ENCODE peak calls at places on chromosomes 1 and 21, in five cellular contexts. One of them, this sample, is unnamed.

GRCh38 chr21:27649323-27649722 is 682.4 kb upstream of the ADAMTS5 start:
- DNase-seq in CD4-positive, alpha-beta memory T cell: no peak
- DNase-seq in CD8-positive, alpha-beta T cell: no peak
- DNase-seq in uterus: no peak
- DNase-seq in ovary: no peak
- DNase-seq in this sample: no peak

GRCh38 chr1:27966402-27967105 is 6.8 kb downstream of the XKR8 start:
- DNase-seq in CD4-positive, alpha-beta memory T cell: no peak
- DNase-seq in CD8-positive, alpha-beta T cell: no peak
- DNase-seq in uterus: no peak
- DNase-seq in ovary: no peak
- DNase-seq in this sample: no peak

GRCh38 chr1:179230721-179231120 is 1.2 kb upstream of the ABL2 start:
- DNase-seq in CD4-positive, alpha-beta memory T cell: no peak
- DNase-seq in CD8-positive, alpha-beta T cell: no peak
- DNase-seq in uterus: no peak
- DNase-seq in ovary: no peak
- DNase-seq in this sample: peak; percentile 48

GRCh38 chr1:5423109-5423508 is 569.1 kb downstream of the NPHP4 start:
- DNase-seq in CD4-positive, alpha-beta memory T cell: peak; percentile 32
- DNase-seq in CD8-positive, alpha-beta T cell: peak; percentile 21
- DNase-seq in uterus: no peak
- DNase-seq in ovary: no peak
- DNase-seq in this sample: no peak

GRCh38 chr1:234658143-234658542 is 48.2 kb upstream of the IRF2BP2 start:
- DNase-seq in CD4-positive, alpha-beta memory T cell: no peak
- DNase-seq in CD8-positive, alpha-beta T cell: no peak
- DNase-seq in uterus: no peak
- DNase-seq in ovary: no peak
- DNase-seq in this sample: peak; percentile 51

GRCh38 chr21:31922881-31923280 is 50.1 kb downstream of the HUNK start:
- DNase-seq in CD4-positive, alpha-beta memory T cell: no peak
- DNase-seq in CD8-positive, alpha-beta T cell: no peak
- DNase-seq in uterus: no peak
- DNase-seq in ovary: no peak
- DNase-seq in this sample: no peak

GRCh38 chr1:65769621-65770020 is 23.1 kb upstream of the PDE4B start:
- DNase-seq in CD4-positive, alpha-beta memory T cell: no peak
- DNase-seq in CD8-positive, alpha-beta T cell: no peak
- DNase-seq in uterus: no peak
- DNase-seq in ovary: no peak
- DNase-seq in this sample: no peak

GRCh38 chr1:8987881-8988617 is 38.2 kb downstream of the SLC2A7 start:
- DNase-seq in CD4-positive, alpha-beta memory T cell: peak; percentile 50
- DNase-seq in CD8-positive, alpha-beta T cell: peak; percentile 63
- DNase-seq in uterus: peak; percentile 50
- DNase-seq in ovary: peak; percentile 64
- DNase-seq in this sample: peak; percentile 45

GRCh38 chr1:233672732-233673131 is 58.8 kb downstream of the KCNK1 start:
- DNase-seq in CD4-positive, alpha-beta memory T cell: no peak
- DNase-seq in CD8-positive, alpha-beta T cell: no peak
- DNase-seq in uterus: no peak
- DNase-seq in ovary: no peak
- DNase-seq in this sample: peak; percentile 76

GRCh38 chr1:219771039-219771438 is 157.3 kb downstream of the SLC30A10 start:
- DNase-seq in CD4-positive, alpha-beta memory T cell: no peak
- DNase-seq in CD8-positive, alpha-beta T cell: no peak
- DNase-seq in uterus: no peak
- DNase-seq in ovary: no peak
- DNase-seq in this sample: no peak

GRCh38 chr1:30719406-30720270 is 3.7 kb downstream of the MATN1 start:
- DNase-seq in CD4-positive, alpha-beta memory T cell: no peak
- DNase-seq in CD8-positive, alpha-beta T cell: no peak
- DNase-seq in uterus: no peak
- DNase-seq in ovary: no peak
- DNase-seq in this sample: peak; percentile 76

GRCh38 chr1:89871768-89872473 is 51.1 kb downstream of the LRRC8D start:
- DNase-seq in CD4-positive, alpha-beta memory T cell: no peak
- DNase-seq in CD8-positive, alpha-beta T cell: no peak
- DNase-seq in uterus: no peak
- DNase-seq in ovary: no peak
- DNase-seq in this sample: no peak

GRCh38 chr1:4634793-4635406 is 19.5 kb upstream of the AJAP1 start:
- DNase-seq in CD4-positive, alpha-beta memory T cell: no peak
- DNase-seq in CD8-positive, alpha-beta T cell: no peak
- DNase-seq in uterus: no peak
- DNase-seq in ovary: no peak
- DNase-seq in this sample: no peak

GRCh38 chr1:81876901-81877750 is 76.4 kb downstream of the ADGRL2 start:
- DNase-seq in CD4-positive, alpha-beta memory T cell: no peak
- DNase-seq in CD8-positive, alpha-beta T cell: no peak
- DNase-seq in uterus: no peak
- DNase-seq in ovary: no peak
- DNase-seq in this sample: peak; percentile 42

GRCh38 chr21:28617300-28617699 is 375.4 kb downstream of the LTN1 start:
- DNase-seq in CD4-positive, alpha-beta memory T cell: no peak
- DNase-seq in CD8-positive, alpha-beta T cell: no peak
- DNase-seq in uterus: no peak
- DNase-seq in ovary: no peak
- DNase-seq in this sample: no peak

GRCh38 chr1:167722152-167722869 is 529 bp downstream of the MPZL1 start:
- DNase-seq in CD4-positive, alpha-beta memory T cell: no peak
- DNase-seq in CD8-positive, alpha-beta T cell: no peak
- DNase-seq in uterus: no peak
- DNase-seq in ovary: peak; percentile 48
- DNase-seq in this sample: peak; percentile 72

GRCh38 chr1:7229186-7229585 is 443.9 kb downstream of the CAMTA1 start:
- DNase-seq in CD4-positive, alpha-beta memory T cell: no peak
- DNase-seq in CD8-positive, alpha-beta T cell: no peak
- DNase-seq in uterus: no peak
- DNase-seq in ovary: no peak
- DNase-seq in this sample: no peak

GRCh38 chr21:46655230-46655629 is 19.8 kb downstream of the PRMT2 start:
- DNase-seq in CD4-positive, alpha-beta memory T cell: no peak
- DNase-seq in CD8-positive, alpha-beta T cell: no peak
- DNase-seq in uterus: no peak
- DNase-seq in ovary: no peak
- DNase-seq in this sample: no peak
- H3K9me3 ChIP-seq in CD4-positive, alpha-beta memory T cell: no peaks in the 10 kb centered on the region
- H3K9me3 ChIP-seq in CD8-positive, alpha-beta T cell: peaks cover 6% of the 10 kb centered on the region
- H3K9me3 ChIP-seq in uterus: no peaks in the 10 kb centered on the region
- H3K9me3 ChIP-seq in ovary: no peaks in the 10 kb centered on the region
- H3K9me3 ChIP-seq in this sample: no peaks in the 10 kb centered on the region

DNA sequence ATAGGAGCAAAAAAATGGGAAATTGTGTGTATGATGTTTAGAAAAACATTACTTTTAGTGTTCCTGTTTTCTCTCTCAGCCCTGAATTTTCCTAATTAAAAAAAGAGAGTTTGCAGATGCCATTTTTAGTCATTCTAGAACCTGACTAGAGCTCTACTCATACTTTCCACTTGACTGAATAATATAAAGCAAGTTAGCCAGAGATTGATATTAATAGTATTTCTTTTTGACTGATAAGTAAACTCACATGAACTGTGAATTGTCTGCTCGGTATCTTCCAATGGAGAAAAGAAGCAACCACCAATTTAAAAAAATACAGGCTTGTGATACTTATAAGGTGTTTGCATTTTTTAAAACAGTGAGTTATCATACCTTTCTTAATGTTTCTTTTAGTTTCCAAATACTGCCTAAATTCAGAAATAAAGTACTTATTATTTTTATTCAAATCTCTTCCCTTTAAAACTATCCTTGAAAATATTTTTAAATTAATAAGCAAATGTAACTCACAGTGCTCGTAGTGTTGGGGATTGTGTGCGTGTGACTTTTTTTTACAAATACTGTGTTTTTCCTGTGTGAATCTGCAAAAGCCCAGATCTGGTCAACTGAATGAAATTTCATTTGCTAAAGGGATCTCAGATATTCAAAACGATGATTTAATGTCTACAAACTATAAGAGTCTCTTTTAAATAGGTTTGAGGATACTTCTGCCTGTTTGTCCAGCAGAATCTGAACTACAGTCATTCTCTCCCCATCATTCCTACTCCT is 9.8 kb downstream of the RAP1A start:
- DNase-seq in CD4-positive, alpha-beta memory T cell: no peak
- DNase-seq in CD8-positive, alpha-beta T cell: no peak
- DNase-seq in uterus: no peak
- DNase-seq in ovary: no peak
- DNase-seq in this sample: no peak
- H3K4me3 ChIP-seq in CD4-positive, alpha-beta memory T cell: no peak overlapping the region
- H3K4me3 ChIP-seq in CD8-positive, alpha-beta T cell: no peak overlapping the region
- H3K4me3 ChIP-seq in uterus: no peak overlapping the region
- H3K4me3 ChIP-seq in ovary: no peak overlapping the region
- H3K4me3 ChIP-seq in this sample: no peak overlapping the region

GRCh38 chr21:42227909-42228708 is 9.2 kb downstream of the ABCG1 start:
- DNase-seq in CD4-positive, alpha-beta memory T cell: peak; percentile 90
- DNase-seq in CD8-positive, alpha-beta T cell: peak; percentile 80
- DNase-seq in uterus: peak; percentile 46
- DNase-seq in ovary: peak; percentile 42
- DNase-seq in this sample: peak; percentile 99

GRCh38 chr21:42228709-42229220 is 9.8 kb downstream of the ABCG1 start:
- DNase-seq in CD4-positive, alpha-beta memory T cell: no peak
- DNase-seq in CD8-positive, alpha-beta T cell: no peak
- DNase-seq in uterus: no peak
- DNase-seq in ovary: no peak
- DNase-seq in this sample: no peak

GRCh38 chr21:42231761-42232160 is 12.8 kb downstream of the ABCG1 start:
- DNase-seq in CD4-positive, alpha-beta memory T cell: no peak
- DNase-seq in CD8-positive, alpha-beta T cell: no peak
- DNase-seq in uterus: no peak
- DNase-seq in ovary: no peak
- DNase-seq in this sample: no peak

GRCh38 chr21:42230636-42231035 is 11.7 kb downstream of the ABCG1 start:
- DNase-seq in CD4-positive, alpha-beta memory T cell: no peak
- DNase-seq in CD8-positive, alpha-beta T cell: no peak
- DNase-seq in uterus: no peak
- DNase-seq in ovary: no peak
- DNase-seq in this sample: no peak

DNA sequence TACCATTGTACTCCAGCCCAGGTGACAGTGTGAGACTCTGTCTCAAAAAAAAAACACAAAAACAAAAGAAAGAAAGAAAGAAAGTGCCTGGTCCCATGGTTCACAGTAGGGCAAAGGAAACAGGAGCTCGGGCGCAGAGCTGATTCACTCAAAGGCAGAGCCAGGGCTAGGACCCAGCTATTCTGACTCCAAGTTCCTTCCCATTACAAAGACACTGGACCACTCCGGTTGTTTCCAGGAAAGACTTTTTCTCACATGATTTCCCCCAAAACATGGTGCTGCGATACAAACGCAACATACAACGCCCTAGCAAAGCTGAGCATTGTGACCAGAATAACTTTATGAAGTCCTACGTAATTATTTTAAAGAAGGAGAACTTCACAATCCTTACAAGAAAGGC is 10.7 kb downstream of the ABCG1 start:
- DNase-seq in CD4-positive, alpha-beta memory T cell: no peak
- DNase-seq in CD8-positive, alpha-beta T cell: no peak
- DNase-seq in uterus: no peak
- DNase-seq in ovary: no peak
- DNase-seq in this sample: no peak
- H3K4me1 ChIP-seq in CD4-positive, alpha-beta memory T cell: peaks cover 77% of the 10 kb centered on the region
- H3K4me1 ChIP-seq in CD8-positive, alpha-beta T cell: peaks cover 60% of the 10 kb centered on the region
- H3K4me1 ChIP-seq in uterus: no peaks in the 10 kb centered on the region
- H3K4me1 ChIP-seq in ovary: peaks cover 7% of the 10 kb centered on the region
- H3K4me1 ChIP-seq in this sample: peaks cover 18% of the 10 kb centered on the region

GRCh38 chr21:30168086-30168485 is 1.5 kb upstream of the CLDN17 start:
- DNase-seq in CD4-positive, alpha-beta memory T cell: no peak
- DNase-seq in CD8-positive, alpha-beta T cell: no peak
- DNase-seq in uterus: no peak
- DNase-seq in ovary: no peak
- DNase-seq in this sample: no peak
- H3K9me3 ChIP-seq in CD4-positive, alpha-beta memory T cell: no peaks in the 10 kb centered on the region
- H3K9me3 ChIP-seq in CD8-positive, alpha-beta T cell: no peaks in the 10 kb centered on the region
- H3K9me3 ChIP-seq in uterus: no peaks in the 10 kb centered on the region
- H3K9me3 ChIP-seq in ovary: no peaks in the 10 kb centered on the region
- H3K9me3 ChIP-seq in this sample: no peaks in the 10 kb centered on the region

DNA sequence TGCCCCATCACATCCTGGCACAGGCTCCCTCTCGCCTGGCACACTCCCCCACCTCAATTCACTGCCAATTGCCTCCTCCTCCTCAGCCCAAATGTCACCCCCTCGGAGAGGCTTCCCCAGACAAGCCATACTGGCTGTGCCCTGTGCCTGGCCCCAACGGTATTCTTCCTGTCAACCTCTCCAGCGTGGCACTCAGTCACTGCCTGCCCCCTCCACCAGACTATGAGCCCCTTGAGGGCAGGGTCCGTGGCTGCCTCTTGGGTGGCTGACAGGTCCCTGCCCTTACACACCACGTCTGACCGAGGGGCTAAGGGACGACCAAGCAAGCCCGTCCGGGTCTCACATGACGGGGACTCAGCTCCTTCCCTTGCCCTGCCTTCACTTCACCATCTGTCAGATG is 74.9 kb downstream of the MRPL37 start:
- DNase-seq in CD4-positive, alpha-beta memory T cell: no peak
- DNase-seq in CD8-positive, alpha-beta T cell: no peak
- DNase-seq in uterus: no peak
- DNase-seq in ovary: no peak
- DNase-seq in this sample: no peak
- H3K4me3 ChIP-seq in CD4-positive, alpha-beta memory T cell: no peak overlapping the region
- H3K4me3 ChIP-seq in CD8-positive, alpha-beta T cell: no peak overlapping the region
- H3K4me3 ChIP-seq in uterus: no peak overlapping the region
- H3K4me3 ChIP-seq in ovary: peak overlapping the region; percentile 2
- H3K4me3 ChIP-seq in this sample: no peak overlapping the region

GRCh38 chr1:60622486-60622885 is 459.9 kb upstream of the NFIA start:
- DNase-seq in CD4-positive, alpha-beta memory T cell: no peak
- DNase-seq in CD8-positive, alpha-beta T cell: no peak
- DNase-seq in uterus: no peak
- DNase-seq in ovary: no peak
- DNase-seq in this sample: no peak
- H3K4me1 ChIP-seq in CD4-positive, alpha-beta memory T cell: no peaks in the 10 kb centered on the region
- H3K4me1 ChIP-seq in CD8-positive, alpha-beta T cell: no peaks in the 10 kb centered on the region
- H3K4me1 ChIP-seq in uterus: no peaks in the 10 kb centered on the region
- H3K4me1 ChIP-seq in ovary: peaks cover 5% of the 10 kb centered on the region
- H3K4me1 ChIP-seq in this sample: no peaks in the 10 kb centered on the region

DNA sequence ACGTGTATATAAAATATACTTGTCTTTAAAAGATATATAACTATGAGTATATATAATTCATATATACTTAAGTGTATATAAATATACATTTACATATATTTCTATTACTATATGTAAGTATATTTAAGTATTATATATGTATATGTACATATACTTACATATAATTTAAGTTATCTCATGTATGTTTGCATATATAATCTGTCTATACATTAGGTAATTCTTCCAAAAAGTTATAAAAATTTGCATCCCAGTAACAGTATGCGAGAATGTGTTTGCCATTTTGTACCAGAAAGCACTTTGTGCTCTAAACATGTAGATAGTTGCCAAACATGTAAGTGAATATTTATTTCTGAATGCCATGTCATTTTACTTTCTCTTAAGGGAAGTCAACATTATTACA is at the start of gene OR2AK2:
- DNase-seq in CD4-positive, alpha-beta memory T cell: no peak
- DNase-seq in CD8-positive, alpha-beta T cell: no peak
- DNase-seq in uterus: no peak
- DNase-seq in ovary: no peak
- DNase-seq in this sample: no peak
- H3K9me3 ChIP-seq in CD4-positive, alpha-beta memory T cell: no peaks in the 10 kb centered on the region
- H3K9me3 ChIP-seq in CD8-positive, alpha-beta T cell: no peaks in the 10 kb centered on the region
- H3K9me3 ChIP-seq in uterus: no peaks in the 10 kb centered on the region
- H3K9me3 ChIP-seq in ovary: no peaks in the 10 kb centered on the region
- H3K9me3 ChIP-seq in this sample: peaks cover 2% of the 10 kb centered on the region